ENCODE peak calls at places on chromosomes 2 and 18, in four cellular contexts. J, Z, F and D are unnamed samples.

GRCh38 chr2:45759310-45759851 is 107.9 kb downstream of the PRKCE start:
- DNase-seq in F (peak; percentile 44), Z (no peak), J (no peak), D (no peak)

GRCh38 chr2:231781798-231782726 is 980 bp upstream of the PDE6D start:
- DNase-seq in J (no peak), F (peak; percentile 43), Z (peak; percentile 32), D (no peak)

GRCh38 chr2:45011621-45012602 is 2.7 kb upstream of the SIX2 start:
- DNase-seq in F (peak; percentile 18), Z (no peak), J (no peak), D (no peak)

GRCh38 chr2:149187061-149187460 is 143.3 kb upstream of the LYPD6 start:
- DNase-seq in J (no peak), Z (no peak), F (no peak), D (no peak)

GRCh38 chr2:33528551-33528950 is 52.1 kb downstream of the RASGRP3 start:
- DNase-seq in J (no peak), F (no peak), Z (no peak), D (no peak)

GRCh38 chr2:32227492-32227891 is 37.2 kb downstream of the NLRC4 start:
- DNase-seq in Z (no peak), F (no peak), J (no peak), D (no peak)

GRCh38 chr2:155368934-155369333 is 670.4 kb downstream of the KCNJ3 start:
- DNase-seq in F (peak; percentile 6), J (no peak), Z (no peak), D (no peak)

GRCh38 chr18:58572181-58572580 is 56.7 kb downstream of the ALPK2 start:
- DNase-seq in F (peak; percentile 95), Z (peak; percentile 95), J (no peak), D (no peak)

GRCh38 chr18:45801396-45802004 is 24.0 kb upstream of the SIGLEC15 start:
- DNase-seq in F (peak; percentile 32), J (no peak), Z (peak; percentile 42), D (no peak)

GRCh38 chr2:75309596-75310290 is 110.4 kb upstream of the TACR1 start:
- DNase-seq in F (no peak), J (no peak), Z (peak; percentile 23), D (no peak)

GRCh38 chr18:70368903-70369302 is 80.1 kb downstream of the SOCS6 start:
- DNase-seq in Z (peak; percentile 40), F (no peak), J (no peak), D (no peak)

GRCh38 chr2:84971799-84972790 is 1.1 kb downstream of the KCMF1 start:
- DNase-seq in Z (no peak), F (peak; percentile 25), J (no peak), D (peak; percentile 9)

GRCh38 chr2:146997945-146998344 is 846.9 kb upstream of the ACVR2A start:
- DNase-seq in F (no peak), J (no peak), Z (no peak), D (no peak)

GRCh38 chr2:177474301-177474700 is 81.7 kb downstream of the AGPS start:
- DNase-seq in Z (no peak), J (no peak), F (no peak), D (no peak)

GRCh38 chr2:10254373-10255188 is 48.1 kb upstream of the HPCAL1 start:
- DNase-seq in J (no peak), Z (no peak), F (peak; percentile 58), D (peak; percentile 93)

GRCh38 chr2:47520302-47520630 is 117.3 kb downstream of the MSH2 start:
- DNase-seq in Z (no peak), F (no peak), J (no peak), D (no peak)

GRCh38 chr18:3111523-3112240 is 98.7 kb upstream of the LPIN2 start:
- DNase-seq in F (no peak), Z (no peak), J (no peak), D (no peak)

GRCh38 chr18:5294113-5294617 is 1.4 kb downstream of the ZBTB14 start:
- DNase-seq in Z (no peak), F (no peak), J (no peak), D (no peak)